ENCODE peak calls at places on chromosomes 5 and 9, in eight cellular contexts. K, R, O, J, B, S, G and A are unnamed samples.
A peak's percentile ranks its signal among the peaks of the same experiment; 100 is the strongest.

GRCh38 chr5:103424008-103424407 is 138.6 kb downstream of the NUDT12 start:
- DNase-seq in R (no peak), G (no peak), B (no peak), K (no peak), S (no peak), J (no peak), O (no peak), A (no peak)

GRCh38 chr5:157481666-157482065 is 21.7 kb downstream of the NIPAL4 start:
- DNase-seq in S (no peak), G (no peak), R (no peak), J (no peak), O (peak; percentile 54), B (no peak), K (no peak), A (no peak)

GRCh38 chr9:127884427-127884911 is 7.0 kb upstream of the AK1 start:
- DNase-seq in J (no peak), R (peak; percentile 59), O (peak; percentile 70), B (no peak), G (no peak), K (peak; percentile 73), S (no peak), A (no peak)

GRCh38 chr5:113487411-113487778 is 858 bp downstream of the MCC start:
- DNase-seq in B (no peak), R (no peak), G (no peak), O (no peak), J (no peak), S (peak; percentile 12), K (no peak), A (no peak)

GRCh38 chr9:88477300-88477751 is 57.7 kb upstream of the NXNL2 start:
- DNase-seq in G (no peak), J (no peak), S (no peak), R (no peak), K (no peak), B (peak; percentile 89), O (no peak), A (no peak)

GRCh38 chr5:65880673-65881072 is 45.7 kb upstream of the ERBIN start:
- DNase-seq in G (no peak), B (no peak), K (no peak), J (no peak), O (no peak), S (no peak), R (no peak), A (no peak)

GRCh38 chr9:37943329-37944265 is 39.7 kb upstream of the SLC25A51 start:
- DNase-seq in K (peak; percentile 63), O (no peak), G (no peak), R (no peak), S (no peak), J (peak; percentile 68), B (no peak), A (no peak)

GRCh38 chr9:109816490-109816889 is 36.5 kb downstream of the PALM2AKAP2 start:
- DNase-seq in O (no peak), J (no peak), R (no peak), K (peak; percentile 62), G (no peak), B (peak; percentile 81), S (peak; percentile 65), A (peak; percentile 79)

GRCh38 chr5:150576449-150576949 is 64.0 kb upstream of the SYNPO start:
- DNase-seq in R (no peak), K (no peak), G (no peak), O (peak; percentile 50), S (no peak), B (no peak), J (no peak), A (no peak)

GRCh38 chr9:125558453-125559084 is 148.4 kb downstream of the MAPKAP1 start:
- DNase-seq in O (peak; percentile 83), K (peak; percentile 67), S (peak; percentile 84), R (no peak), B (no peak), G (peak; percentile 72), J (peak; percentile 48), A (no peak)

GRCh38 chr5:93790401-93790800 is 49.0 kb upstream of the POU5F2 start:
- DNase-seq in S (no peak), R (no peak), G (no peak), J (no peak), O (no peak), B (no peak), K (no peak), A (no peak)

GRCh38 chr5:120806132-120806531 is 342.0 kb downstream of the PRR16 start:
- DNase-seq in R (no peak), G (no peak), B (no peak), K (no peak), O (no peak), S (no peak), J (no peak), A (no peak)

GRCh38 chr5:115369430-115370144 is 73.1 kb upstream of the CCDC112 start:
- DNase-seq in J (no peak), B (no peak), K (no peak), R (no peak), O (no peak), S (no peak), G (no peak), A (no peak)

GRCh38 chr9:123360161-123361085 is 4.4 kb downstream of the CRB2 start:
- DNase-seq in G (peak; percentile 50), K (no peak), R (no peak), J (no peak), S (peak; percentile 92), O (no peak), B (no peak), A (no peak)

GRCh38 chr5:71974165-71974564 is 133.1 kb upstream of the MAP1B start:
- DNase-seq in J (no peak), B (no peak), R (no peak), G (no peak), O (no peak), S (no peak), K (peak; percentile 60), A (no peak)

GRCh38 chr9:91994422-91994821 is 44.4 kb upstream of the ROR2 start:
- DNase-seq in R (no peak), K (no peak), B (no peak), J (no peak), G (no peak), O (no peak), S (peak; percentile 62), A (no peak)

GRCh38 chr5:58366461-58366860 is 93.4 kb downstream of the PLK2 start:
- DNase-seq in K (no peak), B (no peak), O (no peak), G (no peak), R (no peak), S (no peak), J (peak; percentile 47), A (no peak)

GRCh38 chr9:119164716-119165115 is 204.5 kb downstream of the BRINP1 start:
- DNase-seq in R (no peak), J (no peak), K (no peak), S (no peak), G (no peak), O (no peak), B (no peak), A (no peak)

GRCh38 chr9:117343416-117343815 is 71.4 kb downstream of the ASTN2 start:
- DNase-seq in S (no peak), G (no peak), B (peak; percentile 4), K (no peak), J (no peak), R (no peak), O (no peak), A (no peak)

GRCh38 chr9:125826850-125827249 is 79.7 kb downstream of the PBX3 start:
- DNase-seq in K (no peak), G (no peak), J (no peak), S (no peak), B (no peak), O (no peak), R (no peak), A (no peak)

DNA sequence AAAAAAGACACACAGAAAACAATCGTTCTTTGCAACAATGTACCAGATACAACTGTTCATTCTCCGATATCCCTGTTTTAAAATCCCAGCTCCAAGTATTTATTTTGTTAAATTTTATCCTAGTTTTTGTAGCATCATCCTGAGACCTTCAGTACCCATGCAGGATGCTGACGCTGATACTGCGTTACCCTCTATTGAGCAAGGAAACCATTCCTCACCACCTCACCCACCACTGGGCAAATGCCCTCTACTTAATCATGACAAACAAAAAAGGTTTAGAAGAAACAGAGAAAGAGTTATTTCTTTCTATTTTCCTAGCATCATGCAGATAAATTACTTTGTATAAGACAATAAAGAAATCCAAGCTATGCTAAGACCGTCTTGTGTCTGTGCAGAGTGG is 136.1 kb upstream of the PCA3 start:
- DNase-seq in G (no peak), J (no peak), S (no peak), O (no peak), B (no peak), K (no peak), R (no peak), A (no peak)
- H3K4me1 ChIP-seq in G (peaks cover 45% of the 10 kb centered on the region), J (no peaks in the 10 kb centered on the region), S (peaks cover 11% of the 10 kb centered on the region), O (no peaks in the 10 kb centered on the region), B (no peaks in the 10 kb centered on the region), K (no peaks in the 10 kb centered on the region), R (no peaks in the 10 kb centered on the region), A (no peaks in the 10 kb centered on the region)

DNA sequence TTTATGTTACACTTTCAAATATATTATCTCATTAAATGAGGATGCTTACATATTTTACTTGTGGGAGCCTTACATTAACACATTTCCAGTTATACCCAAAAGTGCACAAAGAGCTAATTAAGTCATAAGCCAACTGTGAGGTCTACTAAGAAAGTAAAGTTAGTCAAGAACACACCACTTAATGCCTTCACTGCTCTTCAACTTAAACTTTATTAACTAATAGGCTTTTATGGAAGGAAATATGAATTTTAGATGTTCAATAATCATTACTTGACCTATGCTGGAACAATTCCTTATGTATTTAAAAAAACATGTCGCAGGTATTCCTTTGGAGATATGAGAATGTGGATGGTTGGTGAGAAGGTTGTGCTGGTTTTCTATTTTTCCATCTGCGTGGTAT is 3.4 kb downstream of the ST8SIA4 start:
- DNase-seq in O (no peak), K (no peak), S (no peak), G (no peak), R (no peak), J (no peak), B (no peak), A (no peak)
- H3K27ac ChIP-seq in O (peak overlapping the region; percentile 74), K (peak overlapping the region; percentile 24), S (no peak overlapping the region), G (peak overlapping the region; percentile 94), R (peak overlapping the region; percentile 89), J (peak overlapping the region; percentile 85), B (no peak overlapping the region), A (no peak overlapping the region)

GRCh38 chr9:136252281-136252680 is 6.7 kb upstream of the QSOX2 start:
- DNase-seq in R (no peak), G (no peak), J (no peak), O (no peak), S (no peak), B (no peak), K (no peak), A (no peak)
- TF ChIP-seq CTCF in R (no peak), G (no peak), J (no peak), O (no peak), S (no peak), B (no peak), K (no peak), A (no peak)

DNA sequence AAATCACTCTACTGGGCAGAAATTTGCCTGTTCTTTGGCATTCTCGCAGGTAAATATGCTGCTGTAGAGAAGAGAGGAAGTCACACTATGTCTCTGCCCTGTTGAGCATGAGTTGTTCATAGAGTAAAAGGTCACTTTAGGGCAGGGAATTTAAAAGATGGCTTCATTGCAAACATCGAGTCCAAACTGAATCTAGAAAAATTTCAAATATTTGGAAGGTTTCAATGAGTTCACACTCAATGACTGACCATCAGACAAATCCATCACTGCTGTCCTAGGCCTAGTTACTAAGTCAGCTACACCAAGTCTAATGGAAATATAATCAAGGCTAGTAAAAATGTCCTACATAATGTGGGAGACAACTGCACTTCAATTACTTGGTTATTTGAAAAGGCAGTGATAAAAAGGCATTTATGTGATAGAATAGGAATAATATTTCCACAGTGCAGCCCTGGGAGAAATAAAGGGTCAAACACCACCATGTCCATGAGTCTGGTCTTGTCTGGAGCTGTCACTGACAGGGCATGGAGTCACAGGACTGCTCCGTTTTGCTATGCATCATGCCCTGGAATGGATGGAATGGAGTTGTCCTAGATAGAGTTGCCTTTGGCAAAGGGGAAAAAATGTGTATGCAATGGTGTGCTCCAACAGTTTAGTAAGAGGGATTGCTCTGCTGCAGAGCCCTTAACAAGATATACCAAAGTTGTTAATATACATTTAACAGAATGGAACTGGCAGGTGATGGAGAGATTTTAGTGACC is 218.5 kb upstream of the DAPK1 start:
- DNase-seq in O (no peak), B (no peak), R (no peak), G (no peak), S (no peak), J (no peak), K (no peak), A (no peak)
- H3K4me1 ChIP-seq in O (no peaks in the 10 kb centered on the region), B (peaks cover 23% of the 10 kb centered on the region), R (no peaks in the 10 kb centered on the region), G (no peaks in the 10 kb centered on the region), S (peaks cover 9% of the 10 kb centered on the region), J (no peaks in the 10 kb centered on the region), K (no peaks in the 10 kb centered on the region), A (no peaks in the 10 kb centered on the region)